ENCODE peak calls at places on chromosomes 3 and 15, in ten cellular contexts. B is activated B cell treated with CpG ODN at 0.5 μM for 24 hours, G is left lung, C is osteocyte, A is A673, N is A549, Y is GM06990, P is dorsolateral prefrontal cortex, V is HL-60, D is GM13976. E is an unnamed sample.
A peak's percentile ranks its signal among the peaks of the same experiment; 100 is the strongest.

GRCh38 chr3:63557912-63558311 is 94.6 kb upstream of the SNTN start:
- DNase-seq in G (no peak), P (no peak), V (no peak), A (no peak), C (no peak), N (no peak), D (peak; percentile 4), B (no peak), Y (peak; percentile 33), E (no peak)

GRCh38 chr15:71422530-71423259 is 307.4 kb downstream of the THSD4 start:
- DNase-seq in Y (no peak), N (no peak), B (no peak), V (no peak), P (no peak), A (no peak), D (no peak), G (no peak), C (no peak), E (no peak)

GRCh38 chr3:127131625-127132170 is 61.2 kb upstream of the PRR23E start:
- DNase-seq in V (no peak), D (no peak), P (no peak), N (no peak), B (no peak), A (no peak), G (no peak), Y (no peak), C (peak; percentile 79), E (no peak)

GRCh38 chr3:79414821-79415220 is 353.0 kb downstream of the ROBO1 start:
- DNase-seq in N (no peak), G (no peak), C (no peak), Y (no peak), B (no peak), P (no peak), V (no peak), A (no peak), D (no peak), E (no peak)

GRCh38 chr3:30640856-30641255 is 34.5 kb downstream of the TGFBR2 start:
- DNase-seq in C (no peak), Y (no peak), V (no peak), P (no peak), A (no peak), G (no peak), B (no peak), N (no peak), D (no peak), E (no peak)

GRCh38 chr3:98980915-98981596 is 79.6 kb upstream of the DCBLD2 start:
- DNase-seq in N (peak; percentile 51), P (no peak), D (peak; percentile 39), B (no peak), Y (peak; percentile 59), A (no peak), C (no peak), V (no peak), G (no peak), E (no peak)

GRCh38 chr15:99466701-99467337 is 99.0 kb upstream of the MEF2A start:
- DNase-seq in G (no peak), N (no peak), Y (no peak), V (no peak), A (no peak), B (no peak), D (no peak), P (no peak), C (no peak), E (no peak)

GRCh38 chr3:171028779-171029232 is 2.3 kb upstream of the SLC2A2 start:
- DNase-seq in D (no peak), P (no peak), B (no peak), G (no peak), C (no peak), V (no peak), Y (no peak), A (no peak), N (no peak), E (no peak)

GRCh38 chr3:152053876-152054275 is 180.4 kb downstream of the SUCNR1 start:
- DNase-seq in B (no peak), Y (no peak), V (no peak), P (no peak), C (no peak), D (no peak), N (no peak), G (no peak), A (no peak), E (no peak)

GRCh38 chr15:61921093-61921492 is 139.2 kb downstream of the VPS13C start:
- DNase-seq in D (no peak), B (no peak), G (no peak), N (no peak), C (no peak), A (no peak), Y (no peak), P (no peak), V (no peak), E (no peak)

GRCh38 chr15:59255647-59256380 is 49.2 kb downstream of the LDHAL6B start:
- DNase-seq in P (no peak), G (no peak), V (peak; percentile 8), C (no peak), D (no peak), N (peak; percentile 98), B (no peak), A (no peak), Y (no peak), E (no peak)

GRCh38 chr3:166955549-166955948 is 424.5 kb downstream of the ZBBX start:
- DNase-seq in G (no peak), Y (no peak), C (no peak), B (no peak), P (no peak), D (no peak), V (no peak), A (no peak), N (no peak), E (no peak)

GRCh38 chr15:42082141-42082540 is 12.2 kb downstream of the PLA2G4D start:
- DNase-seq in P (no peak), A (no peak), B (no peak), Y (no peak), C (no peak), N (no peak), V (no peak), D (no peak), G (no peak), E (no peak)

GRCh38 chr3:55868347-55868746 is 381.2 kb upstream of the WNT5A start:
- DNase-seq in B (no peak), A (no peak), G (no peak), P (peak; percentile 48), N (no peak), C (no peak), Y (no peak), V (no peak), D (no peak), E (no peak)

GRCh38 chr3:13275376-13276005 is 144.6 kb downstream of the NUP210 start:
- DNase-seq in G (no peak), B (no peak), A (no peak), N (no peak), C (no peak), V (no peak), Y (no peak), D (no peak), P (no peak), E (no peak)

GRCh38 chr3:146177072-146177936 is 16.3 kb upstream of the PLOD2 start:
- DNase-seq in P (no peak), V (no peak), D (no peak), A (no peak), C (no peak), G (no peak), B (no peak), N (no peak), Y (no peak), E (no peak)

GRCh38 chr15:89177633-89178306 is 43.6 kb downstream of the RLBP1 start:
- DNase-seq in G (no peak), B (no peak), D (peak; percentile 63), C (no peak), V (peak; percentile 29), N (peak; percentile 82), P (peak; percentile 75), A (peak; percentile 82), Y (no peak), E (peak; percentile 61)
- TF ChIP-seq CTCF in G (peak; percentile 73), B (no peak), D (peak; percentile 89), C (peak; percentile 95), V (peak; percentile 67), N (peak; percentile 98), P (peak; percentile 80), A (peak; percentile 92), Y (peak; percentile 85), E (peak; percentile 70)

GRCh38 chr3:51221959-51222358 is 163.1 kb upstream of the MANF start:
- DNase-seq in C (no peak), D (no peak), P (no peak), N (no peak), A (no peak), B (no peak), Y (no peak), V (no peak), G (no peak), E (no peak)

GRCh38 chr3:51224283-51224682 is 160.8 kb upstream of the MANF start:
- DNase-seq in G (no peak), D (no peak), Y (no peak), B (no peak), V (no peak), N (no peak), P (no peak), A (no peak), C (no peak), E (no peak)

GRCh38 chr3:51224843-51225242 is 160.2 kb upstream of the MANF start:
- DNase-seq in C (no peak), Y (no peak), B (no peak), N (no peak), V (no peak), G (no peak), D (no peak), A (no peak), P (no peak), E (no peak)
- TF ChIP-seq CTCF in C (no peak), Y (no peak), B (no peak), N (no peak), V (no peak), G (no peak), D (no peak), A (no peak), P (no peak), E (no peak)

DNA sequence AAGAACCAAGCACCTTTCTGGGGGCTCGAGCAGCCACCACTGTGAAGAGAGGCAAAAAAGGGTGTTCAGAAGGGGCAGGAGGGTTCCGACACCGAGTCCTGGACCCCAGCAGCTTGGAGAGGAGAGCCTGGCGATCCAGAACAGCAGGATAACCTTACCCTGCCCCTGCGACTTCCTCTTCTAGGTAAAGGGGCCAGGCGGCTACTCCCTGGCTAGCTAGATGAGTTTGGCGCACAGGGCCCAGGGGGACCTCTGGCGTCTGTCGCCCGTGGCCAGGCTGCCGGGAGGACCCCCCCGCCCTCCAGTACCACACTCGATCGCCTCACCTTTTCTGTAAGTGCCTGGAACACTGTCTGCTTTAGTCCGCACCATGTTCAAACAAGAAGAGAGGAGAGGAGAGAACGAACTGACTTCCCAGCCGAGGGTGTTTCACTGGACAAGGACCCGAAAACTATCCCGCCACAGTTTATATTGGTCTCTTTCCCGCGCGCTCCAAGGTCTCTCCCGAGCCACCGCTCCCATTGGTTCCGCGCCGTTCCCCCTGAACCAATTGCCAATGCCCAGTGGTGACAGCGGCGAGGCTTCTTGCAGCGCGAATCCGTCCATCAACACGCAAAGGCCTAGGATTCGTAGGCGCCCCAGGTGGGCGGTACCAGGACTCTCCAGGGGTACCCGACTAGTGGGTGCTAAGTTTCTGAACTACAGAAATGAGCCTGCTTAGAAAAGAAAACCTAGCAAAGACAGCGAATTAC is at the start of gene PCLAF:
- DNase-seq in N (peak; percentile 97), V (peak; percentile 79), P (peak; percentile 93), C (peak; percentile 96), Y (peak; percentile 89), D (peak; percentile 95), G (peak; percentile 98), B (peak; percentile 74), A (peak; percentile 99), E (peak; percentile 92)
- TF ChIP-seq CTCF in N (no peak), V (no peak), P (no peak), C (peak; percentile 4), Y (peak; percentile 8), D (no peak), G (no peak), B (no peak), A (no peak), E (no peak)

GRCh38 chr15:100525894-100526512 is 2.7 kb downstream of the CERS3 start:
- DNase-seq in Y (no peak), G (no peak), B (no peak), P (peak; percentile 62), C (no peak), D (no peak), N (no peak), V (no peak), A (no peak), E (no peak)
- TF ChIP-seq CTCF in Y (no peak), G (no peak), B (no peak), P (no peak), C (no peak), D (no peak), N (no peak), V (no peak), A (no peak), E (no peak)

E was measured in endothelial cell.